ENCODE peak calls at places on chromosomes 2 and 18, in nine cellular contexts. N is HCT116, S is AG04450, Y is GM23338, I is endothelial cell, Z is HFF-Myc, A is BE2C, G is neural crest cell, V is A549. O is an unnamed sample.

GRCh38 chr2:240462704-240463273 is 27.3 kb downstream of the GPC1 start:
- DNase-seq in G (no peak), S (no peak), A (no peak), I (no peak), Y (no peak), N (no peak), Z (no peak), V (no peak), O (no peak)

GRCh38 chr2:198219292-198219691 is 414.9 kb downstream of the PLCL1 start:
- DNase-seq in S (no peak), V (no peak), N (no peak), A (no peak), Z (no peak), I (no peak), Y (no peak), G (no peak), O (no peak)

GRCh38 chr2:241733391-241734207 is 831 bp upstream of the D2HGDH start:
- DNase-seq in I (no peak), Y (no peak), Z (no peak), S (no peak), A (no peak), G (no peak), N (no peak), V (no peak), O (no peak)

GRCh38 chr18:56565596-56566355 is 72.6 kb downstream of the TXNL1 start:
- DNase-seq in V (no peak), N (no peak), Z (peak), Y (no peak), A (no peak), S (peak), I (no peak), G (no peak), O (no peak)

GRCh38 chr2:182301093-182301492 is 125.7 kb downstream of the PDE1A start:
- DNase-seq in S (no peak), Z (no peak), A (no peak), G (no peak), Y (no peak), N (no peak), V (no peak), I (no peak), O (no peak)

GRCh38 chr2:233795735-233796171 is 17.6 kb downstream of the MROH2A start:
- DNase-seq in S (no peak), I (no peak), G (no peak), Y (no peak), A (no peak), Z (no peak), N (no peak), V (no peak), O (no peak)

GRCh38 chr2:209387389-209387788 is 36.5 kb upstream of the MAP2 start:
- DNase-seq in N (no peak), Z (no peak), G (no peak), A (peak), I (no peak), Y (no peak), V (no peak), S (no peak), O (no peak)

GRCh38 chr2:240503848-240504247 is 53.9 kb downstream of the ANKMY1 start:
- DNase-seq in N (no peak), G (no peak), Y (no peak), I (no peak), V (no peak), Z (no peak), S (no peak), A (no peak), O (no peak)

GRCh38 chr2:217789736-217790181 is 213.0 kb downstream of the TNS1 start:
- DNase-seq in A (no peak), S (no peak), I (no peak), Y (peak), Z (no peak), G (no peak), V (no peak), N (no peak), O (no peak)

GRCh38 chr2:43539991-43540860 is 55.6 kb downstream of the THADA start:
- DNase-seq in N (no peak), I (no peak), Y (no peak), G (no peak), V (peak), Z (peak), A (no peak), S (peak), O (no peak)

GRCh38 chr2:43534569-43534968 is 61.3 kb downstream of the THADA start:
- DNase-seq in S (no peak), A (no peak), I (no peak), Y (no peak), G (no peak), N (no peak), Z (no peak), V (no peak), O (no peak)

GRCh38 chr2:43538034-43538670 is 57.7 kb downstream of the THADA start:
- DNase-seq in Z (no peak), S (no peak), N (no peak), A (no peak), I (no peak), G (no peak), Y (no peak), V (no peak), O (no peak)

GRCh38 chr2:43539436-43539835 is 56.4 kb downstream of the THADA start:
- DNase-seq in G (no peak), S (no peak), A (no peak), V (no peak), I (no peak), N (no peak), Z (no peak), Y (no peak), O (no peak)

DNA sequence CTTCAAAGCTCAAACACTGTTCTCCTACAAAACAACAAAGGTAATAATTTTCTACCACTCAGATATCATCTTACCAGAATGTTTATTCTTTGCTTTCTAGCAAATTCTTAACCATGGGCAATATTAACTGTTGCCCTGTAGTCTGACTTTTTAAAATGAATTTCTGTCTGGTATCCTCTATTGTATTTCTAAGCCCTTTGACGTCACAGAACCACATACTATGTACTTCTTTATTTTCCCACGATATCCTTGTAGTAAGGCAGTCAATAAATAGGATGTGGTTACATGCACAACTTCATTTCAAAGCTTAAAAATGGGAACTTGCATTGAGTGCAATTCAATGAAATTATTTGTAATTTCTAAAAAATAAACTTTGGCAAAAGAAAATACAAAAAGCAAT is 58.7 kb downstream of the THADA start:
- DNase-seq in I (no peak), Y (no peak), Z (no peak), A (no peak), V (no peak), N (no peak), G (no peak), S (no peak), O (no peak)
- TF ChIP-seq CTCF in I (no peak), Y (no peak), Z (no peak), A (no peak), V (no peak), N (no peak), G (no peak), S (no peak), O (no peak)

DNA sequence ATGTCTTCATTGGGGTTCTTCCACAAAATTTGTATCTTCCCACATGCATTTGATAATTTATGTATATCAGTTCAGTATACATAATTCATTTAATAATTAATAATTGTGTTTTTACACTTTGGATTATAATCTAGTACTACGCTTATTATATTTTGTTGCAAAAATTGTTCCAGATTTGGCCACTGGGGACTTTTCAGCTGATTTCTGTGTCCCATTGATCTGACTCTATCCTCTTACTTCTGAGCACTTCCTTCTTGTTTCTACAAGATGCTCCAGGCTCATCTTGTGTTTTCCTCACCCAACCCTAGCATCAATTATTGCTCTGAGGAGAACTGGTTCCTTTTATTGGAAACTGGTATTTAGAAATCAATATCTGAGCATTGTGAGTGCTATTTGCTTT is 215.3 kb upstream of the CDH19 start:
- DNase-seq in S (no peak), I (no peak), Y (no peak), N (no peak), Z (no peak), G (no peak), V (no peak), A (no peak), O (no peak)
- TF ChIP-seq CTCF in S (no peak), I (peak), Y (peak), N (no peak), Z (no peak), G (peak), V (no peak), A (peak), O (no peak)

DNA sequence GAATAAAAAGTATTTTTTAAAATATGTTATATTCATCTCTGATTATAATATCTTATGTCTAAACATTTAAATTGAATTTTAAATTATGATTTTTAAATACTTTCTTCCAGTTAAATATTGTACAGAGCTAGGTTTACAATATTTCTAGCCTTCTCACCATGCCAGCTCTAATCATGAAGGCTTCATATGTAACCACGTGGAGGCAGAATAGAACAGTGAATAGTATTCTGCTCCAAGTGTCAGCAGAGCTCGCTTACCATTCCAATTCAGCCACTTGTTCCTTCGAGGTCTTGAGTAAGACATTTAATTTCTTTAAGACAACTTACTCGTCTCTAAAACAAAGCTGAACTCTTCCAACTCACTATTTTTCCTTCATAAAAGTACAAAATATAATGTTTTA is 871.8 kb downstream of the SUCLG1 start:
- DNase-seq in S (no peak), G (no peak), Z (no peak), Y (no peak), A (no peak), I (no peak), V (no peak), N (no peak), O (no peak)
- TF ChIP-seq CTCF in S (no peak), G (no peak), Z (no peak), Y (no peak), A (no peak), I (no peak), V (no peak), N (no peak), O (no peak)

DNA sequence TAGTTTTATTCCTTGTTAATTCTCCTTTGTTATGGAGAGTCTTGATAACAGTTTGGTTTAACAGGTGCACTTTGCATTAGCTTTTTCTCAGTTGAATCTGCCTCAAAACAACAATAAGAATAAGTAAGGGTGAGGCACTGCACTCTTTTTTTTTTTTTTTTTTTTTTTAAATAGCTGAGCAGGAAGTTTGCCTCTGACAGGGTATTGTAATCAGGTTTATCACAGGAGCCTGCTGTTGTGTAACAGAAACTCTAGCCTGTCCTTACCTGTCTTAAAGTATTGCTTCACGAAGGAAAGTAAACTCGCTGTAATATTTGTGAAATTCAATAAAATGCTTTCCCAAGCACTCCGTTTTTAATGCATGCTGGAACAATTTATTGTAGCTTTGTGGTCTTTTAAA is 52.4 kb downstream of the TAF1B start:
- DNase-seq in N (no peak), Z (no peak), S (no peak), I (no peak), V (no peak), G (no peak), A (no peak), Y (no peak), O (no peak)
- TF ChIP-seq CTCF in N (no peak), Z (no peak), S (no peak), I (no peak), V (no peak), G (no peak), A (no peak), Y (no peak), O (no peak)

DNA sequence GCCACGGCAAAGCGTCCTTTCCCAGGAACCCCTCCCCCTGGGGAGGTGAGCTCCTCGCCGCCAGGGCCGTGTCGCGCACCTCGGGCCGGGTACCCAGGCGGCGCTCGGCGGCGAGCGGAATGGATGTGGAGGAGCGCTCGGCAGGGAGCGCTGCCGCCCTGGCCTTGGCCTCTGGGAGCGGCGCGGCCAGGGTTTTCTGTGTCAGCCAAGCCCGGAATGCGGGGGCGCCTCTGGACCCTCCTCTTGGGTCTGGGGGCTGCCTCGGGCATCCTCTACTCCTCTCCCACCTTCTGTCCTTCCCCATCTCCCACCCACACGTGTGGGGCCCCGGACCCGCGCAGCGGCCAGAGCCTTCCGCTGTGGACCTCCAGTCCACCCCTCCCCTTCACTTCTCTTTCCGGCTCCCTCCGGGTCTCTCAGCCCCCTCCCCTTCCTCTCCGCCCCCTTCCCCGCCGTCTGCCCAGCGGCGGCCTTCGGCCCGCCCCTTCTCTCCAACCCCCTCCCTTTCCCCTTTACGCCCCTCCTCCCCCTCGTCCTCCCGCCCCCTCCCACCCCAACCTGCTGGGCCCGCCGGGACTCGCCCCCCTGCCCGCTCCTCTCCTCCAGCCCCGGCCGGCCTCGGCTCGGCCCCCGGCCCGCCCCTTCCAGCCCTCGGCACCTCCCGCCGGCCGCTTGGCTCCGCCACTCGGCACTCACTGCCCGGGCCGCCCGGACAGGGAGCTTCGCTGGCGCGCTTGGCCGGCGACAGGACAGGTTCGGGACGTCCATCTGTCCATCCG is at the start of gene MERTK:
- DNase-seq in Y (peak), A (peak), S (peak), Z (no peak), V (peak), N (peak), G (peak), I (peak), O (peak)
- TF ChIP-seq CTCF in Y (peak), A (peak), S (peak), Z (peak), V (peak), N (peak), G (peak), I (no peak), O (peak)

GRCh38 chr2:232761301-232761907 is 15.0 kb downstream of the KCNJ13 start:
- DNase-seq in N (peak), V (peak), A (peak), S (no peak), Z (no peak), I (peak), Y (peak), G (no peak), O (peak)
- TF ChIP-seq CTCF in N (peak), V (peak), A (peak), S (peak), Z (peak), I (peak), Y (peak), G (peak), O (peak)

DNA sequence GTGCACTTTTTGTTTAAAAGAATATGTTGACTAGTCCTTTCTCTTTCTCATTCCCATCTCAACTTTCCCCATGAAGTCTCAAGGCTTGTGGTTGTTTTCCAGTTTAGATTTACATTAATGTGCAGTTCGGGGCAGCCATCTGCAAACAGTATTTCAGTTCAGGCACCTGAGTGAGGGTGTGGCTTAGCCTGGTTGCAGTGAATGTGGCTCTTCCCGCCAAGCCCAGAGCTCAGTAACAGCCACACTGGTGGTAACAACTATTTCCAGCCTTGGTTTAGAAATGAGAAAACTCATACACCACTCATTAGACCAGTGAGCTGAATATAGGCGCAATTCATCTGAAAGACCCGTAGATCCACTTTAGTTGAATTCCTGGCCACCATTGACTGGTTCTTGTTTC is 394.3 kb downstream of the CMPK2 start:
- DNase-seq in N (no peak), A (no peak), Z (no peak), I (no peak), S (no peak), G (no peak), V (no peak), Y (no peak), O (no peak)
- TF ChIP-seq CTCF in N (no peak), A (no peak), Z (no peak), I (no peak), S (no peak), G (no peak), V (no peak), Y (no peak), O (no peak)

GRCh38 chr2:219620546-219620945 is 6.9 kb upstream of the SLC4A3 start:
- DNase-seq in N (no peak), Z (no peak), A (no peak), Y (no peak), I (no peak), S (no peak), V (no peak), G (no peak), O (no peak)
- TF ChIP-seq CTCF in N (no peak), Z (no peak), A (no peak), Y (no peak), I (no peak), S (no peak), V (no peak), G (no peak), O (no peak)

GRCh38 chr2:172977330-172978052 is 98.2 kb upstream of the MAP3K20 start:
- DNase-seq in V (peak), I (no peak), G (no peak), Y (peak), S (no peak), A (no peak), Z (no peak), N (no peak), O (peak)
- TF ChIP-seq CTCF in V (peak), I (no peak), G (peak), Y (peak), S (no peak), A (no peak), Z (no peak), N (peak), O (no peak)